ENCODE peak calls at places on chromosomes 1 and 21, in eight cellular contexts. K is fibroblast of lung, P is pancreas, R is heart right ventricle, G is stomach, F is tibial nerve, T is left ventricle myocardium inferior, H is ovary. Y is an unnamed sample. For H3K9me3, the result is how much of the 10 kb centered on the place peaks cover.

GRCh38 chr1:14924455-14925325 is 228.9 kb upstream of the TMEM51 start:
- DNase-seq in K (peak), P (peak), R (no peak), G (peak), F (no peak), T (peak), H (peak), Y (peak)

GRCh38 chr1:29990304-29990703 is 733.1 kb downstream of the MATN1 start:
- DNase-seq in K (no peak), P (no peak), R (no peak), G (no peak), F (no peak), T (no peak), H (no peak), Y (no peak)

GRCh38 chr1:15360681-15361080 is 49.0 kb upstream of the EFHD2 start:
- DNase-seq in K (no peak), P (no peak), R (no peak), G (no peak), F (no peak), T (no peak), H (no peak), Y (no peak)

GRCh38 chr1:111825217-111825616 is 69.5 kb downstream of the DDX20 start:
- DNase-seq in K (peak), P (no peak), R (no peak), G (no peak), F (no peak), T (no peak), H (no peak), Y (no peak)

GRCh38 chr21:42187976-42188653 is 30.8 kb upstream of the ABCG1 start:
- DNase-seq in K (peak), P (no peak), R (peak), G (peak), F (no peak), T (no peak), H (no peak), Y (no peak)

GRCh38 chr1:185358957-185359356 is 41.9 kb upstream of the IVNS1ABP start:
- DNase-seq in K (no peak), P (no peak), R (no peak), G (no peak), F (no peak), T (no peak), H (no peak), Y (no peak)

GRCh38 chr1:41215623-41216022 is 26.5 kb downstream of the SCMH1 start:
- DNase-seq in K (no peak), P (no peak), R (no peak), G (no peak), F (no peak), T (no peak), H (no peak), Y (no peak)

GRCh38 chr1:102241431-102242338 is 245.0 kb upstream of the OLFM3 start:
- DNase-seq in K (no peak), P (no peak), R (no peak), G (no peak), F (no peak), T (no peak), H (no peak), Y (no peak)

GRCh38 chr1:30049748-30050147 is 673.6 kb downstream of the MATN1 start:
- DNase-seq in K (no peak), P (no peak), R (no peak), G (no peak), F (no peak), T (no peak), H (no peak), Y (no peak)

GRCh38 chr1:150484431-150484830 is 2.8 kb upstream of the TARS2 start:
- DNase-seq in K (peak), P (no peak), R (no peak), G (no peak), F (no peak), T (no peak), H (no peak), Y (no peak)

GRCh38 chr1:151681921-151682320 is 34.7 kb downstream of the CELF3 start:
- DNase-seq in K (peak), P (no peak), R (no peak), G (no peak), F (no peak), T (no peak), H (no peak), Y (peak)

GRCh38 chr1:201344206-201345080 is 33.0 kb downstream of the TNNT2 start:
- DNase-seq in K (no peak), P (no peak), R (no peak), G (no peak), F (no peak), T (no peak), H (no peak), Y (no peak)

GRCh38 chr1:226223157-226223785 is at the start of gene MIXL1:
- DNase-seq in K (peak), P (no peak), R (no peak), G (no peak), F (no peak), T (no peak), H (no peak), Y (peak)

GRCh38 chr1:16082283-16083038 is 9.0 kb upstream of the FAM131C start:
- DNase-seq in K (peak), P (peak), R (peak), G (peak), F (peak), T (peak), H (peak), Y (peak)

GRCh38 chr1:156808186-156809030 is 8.2 kb downstream of the SH2D2A start:
- DNase-seq in K (no peak), P (no peak), R (no peak), G (no peak), F (no peak), T (no peak), H (no peak), Y (no peak)

GRCh38 chr1:204837440-204838084 is 33.1 kb upstream of the NFASC start:
- DNase-seq in K (peak), P (peak), R (peak), G (no peak), F (no peak), T (peak), H (peak), Y (peak)

GRCh38 chr1:33468559-33468958 is 3.9 kb upstream of the ZSCAN20 start:
- DNase-seq in K (peak), P (no peak), R (no peak), G (no peak), F (no peak), T (no peak), H (no peak), Y (no peak)

GRCh38 chr1:218846166-218846565 is 327.5 kb upstream of the LYPLAL1 start:
- DNase-seq in K (no peak), P (no peak), R (no peak), G (no peak), F (no peak), T (no peak), H (no peak), Y (no peak)

GRCh38 chr1:228860911-228861829 is 125.9 kb downstream of the RHOU start:
- DNase-seq in K (peak), P (peak), R (no peak), G (peak), F (no peak), T (no peak), H (no peak), Y (peak)

GRCh38 chr21:22898061-22898460 is 1899.9 kb downstream of the NCAM2 start:
- DNase-seq in K (no peak), P (no peak), R (no peak), G (no peak), F (no peak), T (no peak), H (no peak), Y (no peak)

GRCh38 chr21:22892041-22892440 is 1893.8 kb downstream of the NCAM2 start:
- DNase-seq in K (no peak), P (no peak), R (no peak), G (no peak), F (no peak), T (no peak), H (no peak), Y (no peak)

GRCh38 chr21:22890656-22891055 is 1892.4 kb downstream of the NCAM2 start:
- DNase-seq in K (no peak), P (no peak), R (no peak), G (no peak), F (no peak), T (no peak), H (no peak), Y (no peak)

GRCh38 chr21:22889445-22889844 is 1891.2 kb downstream of the NCAM2 start:
- DNase-seq in K (no peak), P (no peak), R (no peak), G (no peak), F (no peak), T (no peak), H (no peak), Y (no peak)

GRCh38 chr21:22892757-22893156 is 1894.5 kb downstream of the NCAM2 start:
- DNase-seq in K (no peak), P (no peak), R (no peak), G (no peak), F (no peak), T (no peak), H (no peak), Y (no peak)
- H3K9me3 ChIP-seq in K (under half), P (under half), R (under half), G (under half), F (under half), T (under half), H (under half), Y (under half)

DNA sequence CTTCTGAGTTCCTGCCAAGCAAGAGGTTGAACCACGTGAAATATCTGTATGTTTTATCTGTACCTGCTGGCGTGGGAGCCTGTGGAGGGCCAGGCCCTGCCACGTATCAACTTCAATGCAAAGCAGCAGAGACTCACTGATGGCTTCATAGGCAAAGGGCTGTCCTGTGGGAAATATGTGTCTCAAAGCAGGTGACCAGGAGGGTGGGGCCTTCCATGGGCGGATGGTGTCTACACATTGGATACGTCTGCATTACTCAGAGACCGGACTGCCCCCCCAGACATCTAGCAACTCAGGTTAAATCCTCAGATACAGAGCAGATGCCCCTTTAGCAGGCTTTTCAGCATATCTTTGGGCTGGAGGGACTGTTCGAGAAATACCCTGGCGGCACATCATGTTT is 210.8 kb upstream of the C1orf174 start:
- DNase-seq in K (no peak), P (no peak), R (no peak), G (no peak), F (no peak), T (no peak), H (no peak), Y (no peak)
- H3K9me3 ChIP-seq in K (under half), P (under half), R (under half), G (under half), F (under half), T (under half), H (under half), Y (under half)

GRCh38 chr1:3644273-3644672 is 5.6 kb downstream of the WRAP73 start:
- DNase-seq in K (no peak), P (no peak), R (no peak), G (no peak), F (no peak), T (no peak), H (no peak), Y (no peak)
- H3K9me3 ChIP-seq in K (under half), P (under half), R (under half), G (under half), F (under half), T (under half), H (under half), Y (under half)

DNA sequence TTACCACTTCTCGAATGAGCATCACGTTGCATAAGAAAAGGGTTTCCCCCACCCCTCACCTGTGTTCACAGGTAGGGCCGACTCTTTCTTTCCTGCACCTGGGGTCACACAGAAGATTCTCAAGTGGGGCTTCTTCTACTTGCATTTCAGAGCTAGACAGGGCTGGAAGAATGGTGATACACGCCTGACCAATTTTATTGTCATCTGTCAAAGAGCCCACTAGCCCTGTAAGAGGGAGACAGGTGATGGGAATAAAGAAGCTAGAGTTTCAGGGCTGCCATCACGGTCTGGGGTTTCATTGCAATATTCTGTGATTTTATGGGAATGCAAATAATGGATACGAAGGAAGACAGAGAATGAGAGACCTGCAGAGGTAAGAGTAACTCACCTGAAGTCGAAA is 78.5 kb upstream of the DSCAM start:
- DNase-seq in K (no peak), P (no peak), R (no peak), G (no peak), F (no peak), T (no peak), H (no peak), Y (no peak)
- H3K9me3 ChIP-seq in K (under half), P (under half), R (under half), G (under half), F (under half), T (under half), H (under half), Y (under half)

DNA sequence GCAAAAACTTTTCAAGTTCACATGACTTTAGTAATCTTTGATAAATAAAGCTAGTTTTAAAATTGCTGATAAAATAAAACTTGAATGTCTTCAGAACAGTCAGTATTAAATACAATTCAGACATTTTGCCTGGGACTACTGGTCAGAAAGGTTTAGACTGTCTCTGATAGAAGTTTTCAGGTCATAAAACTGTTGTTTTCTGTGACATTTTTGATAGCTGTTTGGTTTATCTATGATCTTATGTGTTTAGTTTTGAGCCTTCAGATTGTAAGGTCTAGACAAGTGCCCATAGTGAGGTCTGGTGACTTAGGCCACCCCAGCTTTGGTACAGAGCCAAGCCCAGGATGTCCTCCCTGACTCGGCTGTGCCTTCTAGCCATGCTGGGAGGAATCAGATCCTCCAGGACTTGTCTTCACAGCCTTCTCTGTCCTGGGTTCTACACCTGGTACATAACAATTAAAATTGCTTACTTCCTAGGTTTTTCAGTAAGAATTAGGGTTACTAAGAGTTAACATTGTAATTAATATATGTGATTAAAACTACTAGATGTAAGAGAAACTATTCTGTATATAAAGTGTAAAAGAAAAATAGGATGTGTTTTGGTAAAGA is 15.1 kb upstream of the DNAH14 start:
- DNase-seq in K (no peak), P (no peak), R (no peak), G (no peak), F (no peak), T (no peak), H (no peak), Y (no peak)
- H3K9me3 ChIP-seq in K (under half), P (under half), R (under half), G (under half), F (under half), T (under half), H (under half), Y (under half)

GRCh38 chr1:178772952-178773351 is 47.9 kb downstream of the RALGPS2 start:
- DNase-seq in K (no peak), P (no peak), R (no peak), G (no peak), F (no peak), T (no peak), H (no peak), Y (no peak)

GRCh38 chr1:178774263-178774662 is 49.2 kb downstream of the RALGPS2 start:
- DNase-seq in K (peak), P (no peak), R (no peak), G (no peak), F (no peak), T (no peak), H (no peak), Y (peak)

GRCh38 chr1:178768423-178768822 is 43.4 kb downstream of the RALGPS2 start:
- DNase-seq in K (peak), P (no peak), R (no peak), G (no peak), F (no peak), T (no peak), H (no peak), Y (peak)
- H3K9me3 ChIP-seq in K (under half), P (under half), R (under half), G (under half), F (under half), T (under half), H (under half), Y (under half)

DNA sequence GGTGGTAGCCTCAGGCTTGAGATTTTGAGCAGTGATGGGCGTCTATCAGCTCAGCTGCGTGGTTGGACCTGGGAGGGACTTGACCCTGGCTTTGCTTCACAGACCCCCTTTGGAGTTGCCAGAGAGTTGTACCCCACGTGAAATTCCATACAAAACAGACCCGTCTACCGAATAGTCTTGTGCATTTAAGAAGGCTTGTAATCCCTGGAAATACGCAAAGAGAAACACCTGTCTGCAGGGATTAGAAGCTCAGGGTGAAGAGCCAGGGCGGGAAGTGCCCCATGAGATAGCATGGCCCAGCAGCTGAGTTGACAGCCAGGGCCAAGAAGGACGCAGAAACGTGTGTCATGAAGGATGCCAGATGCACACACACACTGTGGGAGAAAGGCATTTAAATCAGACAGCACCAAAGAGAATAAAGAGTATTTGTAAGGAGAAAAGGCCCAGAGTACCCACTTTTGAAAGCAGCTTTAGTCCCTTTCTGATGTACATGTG is 46.5 kb downstream of the PCP4 start:
- DNase-seq in K (no peak), P (no peak), R (peak), G (no peak), F (no peak), T (no peak), H (no peak), Y (no peak)
- H3K9me3 ChIP-seq in K (under half), P (under half), R (under half), G (under half), F (under half), T (under half), H (under half), Y (under half)

GRCh38 chr1:230860617-230861384 is 7.5 kb downstream of the C1orf198 start:
- DNase-seq in K (no peak), P (no peak), R (no peak), G (no peak), F (no peak), T (no peak), H (no peak), Y (no peak)
- H3K9me3 ChIP-seq in K (under half), P (under half), R (under half), G (under half), F (under half), T (under half), H (under half), Y (under half)

Y was measured in adipocyte.